ENCODE peak calls at places on chromosomes 6 and 20, in eight cellular contexts. B is mucosa of descending colon; O is CD4-positive, alpha-beta memory T cell; L is heart right ventricle; X is body of pancreas; Q is psoas muscle; D is right atrium auricular region; R is GM23338. W is an unnamed sample. For H3K4me1, the result is how much of the 10 kb centered on the place peaks cover.

GRCh38 chr6:78465042-78465634 is 402.2 kb upstream of the IRAK1BP1 start:
- DNase-seq in O (no peak), L (no peak), D (no peak), R (no peak), Q (no peak), B (no peak), X (no peak), W (no peak)

GRCh38 chr6:69867075-69867911 is 937 bp downstream of the COL19A1 start:
- DNase-seq in D (peak), L (peak), R (peak), Q (peak), B (peak), O (peak), X (peak), W (peak)

GRCh38 chr6:106510090-106510970 is 119.0 kb downstream of the RTN4IP1 start:
- DNase-seq in X (peak), D (no peak), O (peak), B (peak), R (peak), Q (peak), L (peak), W (peak)

GRCh38 chr6:91437295-91437694 is 850.4 kb upstream of the MAP3K7 start:
- DNase-seq in B (no peak), Q (no peak), D (no peak), R (peak), O (no peak), X (no peak), L (no peak), W (no peak)

GRCh38 chr6:119195848-119196247 is 117.4 kb upstream of the FAM184A start:
- DNase-seq in X (no peak), Q (no peak), R (no peak), D (no peak), B (no peak), L (no peak), O (no peak), W (no peak)

GRCh38 chr20:44431502-44432234 is 44.0 kb upstream of the TTPAL start:
- DNase-seq in Q (no peak), L (no peak), X (no peak), O (no peak), R (peak), B (no peak), D (no peak), W (peak)

GRCh38 chr6:44064089-44064947 is 62.9 kb downstream of the MRPL14 start:
- DNase-seq in R (no peak), Q (peak), O (no peak), D (peak), B (peak), L (peak), X (no peak), W (no peak)

GRCh38 chr6:44627091-44627878 is 239.8 kb downstream of the CDC5L start:
- DNase-seq in D (no peak), X (no peak), B (peak), R (peak), L (no peak), Q (no peak), O (no peak), W (no peak)

GRCh38 chr6:134774244-134774643 is 175.7 kb downstream of the ALDH8A1 start:
- DNase-seq in X (no peak), Q (no peak), O (no peak), R (no peak), D (no peak), B (no peak), L (no peak), W (no peak)

GRCh38 chr6:6529275-6529674 is 59.2 kb upstream of the LY86 start:
- DNase-seq in R (no peak), B (no peak), L (no peak), D (no peak), O (no peak), X (no peak), Q (no peak), W (no peak)

GRCh38 chr6:147759088-147759487 is 250.6 kb downstream of the SAMD5 start:
- DNase-seq in B (no peak), Q (no peak), O (no peak), D (no peak), L (no peak), X (no peak), R (no peak), W (no peak)

GRCh38 chr20:10282930-10283556 is 64.4 kb downstream of the SNAP25 start:
- DNase-seq in B (no peak), L (no peak), R (no peak), O (no peak), X (no peak), Q (no peak), D (no peak), W (no peak)

GRCh38 chr6:30826961-30827342 is 57.4 kb upstream of the DDR1 start:
- DNase-seq in O (no peak), D (no peak), B (peak), X (no peak), R (no peak), L (no peak), Q (peak), W (no peak)

GRCh38 chr6:104789770-104790190 is 69.9 kb downstream of the HACE1 start:
- DNase-seq in L (no peak), O (peak), Q (no peak), D (no peak), X (no peak), B (no peak), R (peak), W (no peak)

GRCh38 chr6:67496191-67496590 is 1138.9 kb upstream of the ADGRB3 start:
- DNase-seq in O (no peak), L (no peak), Q (no peak), B (no peak), X (no peak), R (no peak), D (no peak), W (no peak)

GRCh38 chr6:170366248-170366960 is 59.8 kb downstream of the FAM120B start:
- DNase-seq in X (no peak), D (no peak), Q (no peak), R (no peak), L (no peak), B (no peak), O (no peak), W (no peak)

GRCh38 chr6:79546186-79546585 is 9.0 kb upstream of the LCA5 start:
- DNase-seq in Q (no peak), D (no peak), O (no peak), X (no peak), R (no peak), L (no peak), B (no peak), W (no peak)

GRCh38 chr6:113824411-113824810 is 32.7 kb upstream of the MARCKS start:
- DNase-seq in O (no peak), X (peak), B (no peak), L (no peak), D (no peak), R (no peak), Q (no peak), W (no peak)

GRCh38 chr6:170289971-170290305 is 940 bp downstream of the DLL1 start:
- DNase-seq in X (no peak), B (peak), R (no peak), O (no peak), Q (no peak), L (no peak), D (no peak), W (no peak)

GRCh38 chr6:11324453-11325023 is 92.1 kb upstream of the NEDD9 start:
- DNase-seq in X (no peak), D (no peak), B (no peak), L (no peak), R (no peak), Q (no peak), O (no peak), W (no peak)

GRCh38 chr20:37202267-37202943 is 23.1 kb upstream of the MROH8 start:
- DNase-seq in L (peak), D (no peak), Q (no peak), B (peak), R (peak), O (no peak), X (peak), W (peak)

GRCh38 chr6:7805828-7806227 is 79.9 kb downstream of the BMP6 start:
- DNase-seq in B (no peak), Q (no peak), L (no peak), D (no peak), R (no peak), X (no peak), O (no peak), W (no peak)

DNA sequence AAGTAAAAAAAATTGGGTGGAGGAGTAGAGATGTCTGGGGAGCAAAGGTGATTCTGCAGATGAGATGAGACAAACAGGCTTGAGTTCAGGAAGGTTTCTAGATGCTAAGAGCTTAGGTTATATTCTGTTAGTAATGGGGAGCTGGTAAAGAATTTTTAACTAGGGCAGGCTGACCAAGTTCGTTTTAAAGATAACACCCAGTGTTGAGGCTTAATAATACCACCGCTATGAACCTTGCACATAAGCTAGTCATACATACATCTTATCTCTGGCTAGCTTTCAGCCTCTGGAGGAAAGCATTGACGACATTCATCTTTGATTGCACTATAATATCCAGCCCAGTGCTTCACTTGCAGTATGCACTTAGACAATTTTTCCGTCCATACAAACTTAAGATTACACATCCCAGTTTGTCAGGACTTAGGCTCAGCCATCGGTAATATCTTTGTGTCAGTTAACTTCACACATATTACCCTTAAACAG is 12.1 kb downstream of the NHSL1 start:
- DNase-seq in L (no peak), R (no peak), X (no peak), Q (no peak), B (no peak), D (no peak), O (no peak), W (no peak)
- H3K4me1 ChIP-seq in L (under half), R (under half), X (under half), Q (under half), B (under half), D (under half), O (under half), W (under half)

DNA sequence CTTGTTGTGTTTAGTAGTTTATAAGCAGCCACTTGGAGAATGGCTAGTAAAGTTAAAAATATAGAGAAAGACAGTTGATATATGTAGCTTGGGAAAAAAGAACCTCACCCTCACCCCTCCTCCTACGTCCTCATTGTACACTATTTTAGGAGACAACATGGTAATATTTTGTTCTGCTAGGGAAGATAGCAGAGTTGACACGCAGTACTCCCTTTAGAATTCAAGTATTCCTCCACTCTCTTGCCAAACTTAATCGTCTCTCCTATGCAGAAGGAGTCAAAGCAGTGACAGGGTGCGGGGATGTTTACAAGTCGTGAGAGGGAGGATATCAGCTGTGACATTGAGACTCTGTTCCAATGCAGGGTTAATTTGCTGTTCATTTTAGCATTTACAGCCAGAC is 97.5 kb downstream of the SOBP start:
- DNase-seq in O (no peak), Q (no peak), X (no peak), R (no peak), L (no peak), D (no peak), B (no peak), W (no peak)
- H3K4me1 ChIP-seq in O (under half), Q (under half), X (under half), R (under half), L (under half), D (under half), B (under half), W (under half)

DNA sequence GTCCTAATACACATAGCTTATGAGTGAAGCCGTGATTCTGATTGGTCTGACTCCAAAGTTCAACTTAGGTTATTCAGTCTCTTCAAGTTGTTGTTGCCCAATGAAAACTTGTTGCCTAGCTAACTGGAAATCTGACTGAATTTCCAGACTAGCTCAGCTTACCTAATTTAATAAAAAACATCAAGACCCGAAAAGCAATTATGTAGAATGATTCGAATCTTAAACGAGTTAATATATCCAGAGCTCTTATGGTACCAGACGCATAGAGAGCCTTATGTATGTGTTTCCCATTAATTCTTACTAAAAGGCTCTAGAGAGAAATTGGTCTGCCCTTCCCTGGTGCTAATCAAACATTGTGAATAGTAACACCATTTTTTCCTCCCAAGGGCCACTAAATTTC is 107.7 kb downstream of the TSHZ2 start:
- DNase-seq in O (no peak), D (no peak), L (no peak), Q (no peak), B (no peak), X (no peak), R (no peak), W (no peak)
- H3K4me1 ChIP-seq in O (under half), D (under half), L (under half), Q (under half), B (under half), X (under half), R (under half), W (under half)

GRCh38 chr6:142332393-142333080 is 30.7 kb downstream of the ADGRG6 start:
- DNase-seq in B (no peak), X (no peak), Q (no peak), D (no peak), R (no peak), L (no peak), O (no peak), W (no peak)

GRCh38 chr6:142329486-142330113 is 27.8 kb downstream of the ADGRG6 start:
- DNase-seq in Q (no peak), R (no peak), B (no peak), O (no peak), L (no peak), D (no peak), X (no peak), W (no peak)

GRCh38 chr6:142333431-142333830 is 31.6 kb downstream of the ADGRG6 start:
- DNase-seq in Q (no peak), R (no peak), B (no peak), O (no peak), D (no peak), X (no peak), L (no peak), W (no peak)

GRCh38 chr6:142331075-142331551 is 29.3 kb downstream of the ADGRG6 start:
- DNase-seq in B (no peak), D (no peak), Q (no peak), O (no peak), R (no peak), L (no peak), X (no peak), W (no peak)

GRCh38 chr6:142331601-142332000 is 29.8 kb downstream of the ADGRG6 start:
- DNase-seq in R (no peak), D (no peak), Q (no peak), B (no peak), L (no peak), X (no peak), O (no peak), W (no peak)
- H3K4me1 ChIP-seq in R (under half), D (under half), Q (under half), B (under half), L (under half), X (under half), O (under half), W (under half)